ENCODE peak calls at places on chromosome 21, in ten cellular contexts. Y is PC-3; C is left ventricle myocardium inferior; F is lower lobe of right lung; S is effector memory CD4-positive, alpha-beta T cell; O is LNCaP clone FGC; U is NCI-H1092; K is gastrocnemius medialis; A is T-helper 1 cell; N is upper lobe of right lung. G is an unnamed sample.

GRCh38 chr21:45098867-45099266 is 24.5 kb downstream of the ADARB1 start:
- DNase-seq in Y (peak; percentile 52), C (no peak), F (no peak), S (no peak), O (no peak), U (no peak), K (no peak), A (no peak), N (no peak), G (no peak)

GRCh38 chr21:38821959-38822682 is 16.4 kb downstream of the ETS2 start:
- DNase-seq in Y (no peak), C (no peak), F (no peak), S (no peak), O (no peak), U (no peak), K (no peak), A (no peak), N (peak; percentile 64), G (no peak)

GRCh38 chr21:15061747-15062146 is 3.1 kb downstream of the NRIP1 start:
- DNase-seq in Y (no peak), C (no peak), F (no peak), S (no peak), O (no peak), U (no peak), K (no peak), A (no peak), N (no peak), G (no peak)

GRCh38 chr21:17610862-17611261 is 1.8 kb downstream of the BTG3 start:
- DNase-seq in Y (no peak), C (no peak), F (no peak), S (no peak), O (no peak), U (no peak), K (no peak), A (no peak), N (no peak), G (no peak)

GRCh38 chr21:38475519-38475918 is 22.8 kb downstream of the ERG start:
- DNase-seq in Y (no peak), C (no peak), F (no peak), S (no peak), O (no peak), U (no peak), K (no peak), A (no peak), N (no peak), G (no peak)

GRCh38 chr21:29382029-29382654 is 83.4 kb downstream of the BACH1 start:
- DNase-seq in Y (peak; percentile 87), C (no peak), F (no peak), S (no peak), O (peak; percentile 23), U (no peak), K (no peak), A (no peak), N (no peak), G (no peak)

GRCh38 chr21:32578107-32578691 is 7.1 kb downstream of the TCP10L start:
- DNase-seq in Y (peak; percentile 26), C (no peak), F (no peak), S (no peak), O (no peak), U (no peak), K (no peak), A (no peak), N (no peak), G (no peak)

GRCh38 chr21:15293251-15293650 is 228.5 kb upstream of the NRIP1 start:
- DNase-seq in Y (peak; percentile 94), C (no peak), F (no peak), S (no peak), O (no peak), U (no peak), K (no peak), A (no peak), N (no peak), G (no peak)

GRCh38 chr21:46551636-46552241 is 53.1 kb downstream of the S100B start:
- DNase-seq in Y (no peak), C (no peak), F (peak; percentile 76), S (peak; percentile 14), O (no peak), U (no peak), K (no peak), A (no peak), N (peak; percentile 79), G (no peak)

GRCh38 chr21:43890042-43890441 is 25.0 kb downstream of the AGPAT3 start:
- DNase-seq in Y (no peak), C (no peak), F (no peak), S (no peak), O (no peak), U (no peak), K (no peak), A (no peak), N (no peak), G (peak; percentile 3)

GRCh38 chr21:26909972-26910371 is 56.9 kb downstream of the ADAMTS5 start:
- DNase-seq in Y (peak; percentile 25), C (no peak), F (no peak), S (no peak), O (no peak), U (no peak), K (no peak), A (no peak), N (no peak), G (no peak)

G was measured in RWPE2.